ENCODE peak calls at places on chromosomes 11 and 22, in six cellular contexts. One of them, this sample, is unnamed. For H3K36me3, the result is how much of the 10 kb centered on the place peaks cover.

GRCh38 chr11:15195454-15196200 is 80.9 kb downstream of the INSC start:
- DNase-seq in H7: no peak
- DNase-seq in OCI-LY7: no peak
- DNase-seq in esophagus squamous epithelium: no peak
- DNase-seq in cardiac muscle cell: no peak
- DNase-seq in BJ: no peak
- DNase-seq in this sample: no peak

GRCh38 chr11:126332221-126332711 is 23.2 kb upstream of the ST3GAL4 start:
- DNase-seq in BJ: peak
- DNase-seq in cardiac muscle cell: no peak
- DNase-seq in H7: no peak
- DNase-seq in esophagus squamous epithelium: no peak
- DNase-seq in OCI-LY7: no peak
- DNase-seq in this sample: peak

GRCh38 chr11:23359297-23359696 is 499.0 kb upstream of the CCDC179 start:
- DNase-seq in cardiac muscle cell: no peak
- DNase-seq in BJ: peak
- DNase-seq in esophagus squamous epithelium: no peak
- DNase-seq in H7: no peak
- DNase-seq in OCI-LY7: no peak
- DNase-seq in this sample: peak

GRCh38 chr11:62732830-62733229 is 4.5 kb downstream of the TTC9C start:
- DNase-seq in cardiac muscle cell: no peak
- DNase-seq in H7: no peak
- DNase-seq in BJ: no peak
- DNase-seq in OCI-LY7: peak
- DNase-seq in esophagus squamous epithelium: no peak
- DNase-seq in this sample: no peak

GRCh38 chr11:17683378-17684161 is 35.8 kb upstream of the MYOD1 start:
- DNase-seq in cardiac muscle cell: no peak
- DNase-seq in esophagus squamous epithelium: no peak
- DNase-seq in H7: no peak
- DNase-seq in OCI-LY7: no peak
- DNase-seq in BJ: peak
- DNase-seq in this sample: no peak

GRCh38 chr11:57597461-57597892 is at the start of gene SERPING1:
- DNase-seq in cardiac muscle cell: no peak
- DNase-seq in OCI-LY7: no peak
- DNase-seq in BJ: no peak
- DNase-seq in esophagus squamous epithelium: no peak
- DNase-seq in H7: no peak
- DNase-seq in this sample: peak

GRCh38 chr11:117316197-117316961 is at the start of gene BACE1:
- DNase-seq in cardiac muscle cell: peak
- DNase-seq in esophagus squamous epithelium: no peak
- DNase-seq in H7: peak
- DNase-seq in OCI-LY7: no peak
- DNase-seq in BJ: peak
- DNase-seq in this sample: peak

GRCh38 chr11:119421941-119422504 is 949 bp downstream of the THY1 start:
- DNase-seq in H7: peak
- DNase-seq in OCI-LY7: no peak
- DNase-seq in esophagus squamous epithelium: no peak
- DNase-seq in cardiac muscle cell: peak
- DNase-seq in BJ: no peak
- DNase-seq in this sample: peak

GRCh38 chr11:31767665-31768064 is 43.5 kb downstream of the PAX6 start:
- DNase-seq in H7: no peak
- DNase-seq in esophagus squamous epithelium: no peak
- DNase-seq in OCI-LY7: no peak
- DNase-seq in cardiac muscle cell: no peak
- DNase-seq in BJ: no peak
- DNase-seq in this sample: no peak

GRCh38 chr11:7495997-7496545 is 10.8 kb downstream of the OLFML1 start:
- DNase-seq in cardiac muscle cell: no peak
- DNase-seq in H7: no peak
- DNase-seq in OCI-LY7: peak
- DNase-seq in esophagus squamous epithelium: no peak
- DNase-seq in BJ: no peak
- DNase-seq in this sample: no peak

GRCh38 chr11:17014774-17015638 is 792 bp upstream of the PLEKHA7 start:
- DNase-seq in esophagus squamous epithelium: no peak
- DNase-seq in H7: peak
- DNase-seq in OCI-LY7: no peak
- DNase-seq in cardiac muscle cell: peak
- DNase-seq in BJ: no peak
- DNase-seq in this sample: peak

GRCh38 chr11:112221263-112221835 is 4.9 kb upstream of the PTS start:
- DNase-seq in cardiac muscle cell: no peak
- DNase-seq in OCI-LY7: no peak
- DNase-seq in H7: no peak
- DNase-seq in BJ: no peak
- DNase-seq in esophagus squamous epithelium: no peak
- DNase-seq in this sample: no peak

GRCh38 chr11:103114836-103115235 is 5.6 kb downstream of the DYNC2H1 start:
- DNase-seq in H7: no peak
- DNase-seq in OCI-LY7: no peak
- DNase-seq in cardiac muscle cell: no peak
- DNase-seq in BJ: no peak
- DNase-seq in esophagus squamous epithelium: no peak
- DNase-seq in this sample: no peak

GRCh38 chr11:46710821-46711269 is 8.2 kb upstream of the F2 start:
- DNase-seq in OCI-LY7: no peak
- DNase-seq in BJ: peak
- DNase-seq in cardiac muscle cell: no peak
- DNase-seq in H7: no peak
- DNase-seq in esophagus squamous epithelium: no peak
- DNase-seq in this sample: peak

GRCh38 chr11:130327716-130328115 is 13.0 kb upstream of the ZBTB44 start:
- DNase-seq in OCI-LY7: no peak
- DNase-seq in esophagus squamous epithelium: no peak
- DNase-seq in cardiac muscle cell: no peak
- DNase-seq in H7: no peak
- DNase-seq in BJ: no peak
- DNase-seq in this sample: no peak

GRCh38 chr11:84261707-84262106 is 975.5 kb upstream of the CCDC90B start:
- DNase-seq in BJ: no peak
- DNase-seq in H7: peak
- DNase-seq in OCI-LY7: no peak
- DNase-seq in cardiac muscle cell: peak
- DNase-seq in esophagus squamous epithelium: no peak
- DNase-seq in this sample: no peak

GRCh38 chr11:105152556-105152955 is 13.0 kb upstream of the CARD18 start:
- DNase-seq in esophagus squamous epithelium: no peak
- DNase-seq in OCI-LY7: no peak
- DNase-seq in cardiac muscle cell: no peak
- DNase-seq in H7: no peak
- DNase-seq in BJ: no peak
- DNase-seq in this sample: peak

GRCh38 chr11:108115495-108116140 is 5.7 kb upstream of the ACAT1 start:
- DNase-seq in esophagus squamous epithelium: no peak
- DNase-seq in H7: peak
- DNase-seq in OCI-LY7: peak
- DNase-seq in BJ: peak
- DNase-seq in cardiac muscle cell: peak
- DNase-seq in this sample: peak

GRCh38 chr11:65880844-65881421 is 1.3 kb downstream of the CTSW start:
- DNase-seq in H7: no peak
- DNase-seq in esophagus squamous epithelium: no peak
- DNase-seq in OCI-LY7: no peak
- DNase-seq in BJ: no peak
- DNase-seq in cardiac muscle cell: no peak
- DNase-seq in this sample: peak

GRCh38 chr22:19291218-19291579 is 320 bp downstream of the CLTCL1 start:
- DNase-seq in OCI-LY7: no peak
- DNase-seq in cardiac muscle cell: peak
- DNase-seq in BJ: no peak
- DNase-seq in esophagus squamous epithelium: no peak
- DNase-seq in H7: peak
- DNase-seq in this sample: peak

GRCh38 chr22:22410677-22411076 is 97.9 kb downstream of the ZNF280B start:
- DNase-seq in BJ: no peak
- DNase-seq in OCI-LY7: no peak
- DNase-seq in H7: no peak
- DNase-seq in esophagus squamous epithelium: no peak
- DNase-seq in cardiac muscle cell: no peak
- DNase-seq in this sample: no peak

GRCh38 chr11:49208006-49208721 is at the start of gene FOLH1:
- DNase-seq in H7: peak
- DNase-seq in cardiac muscle cell: peak
- DNase-seq in esophagus squamous epithelium: no peak
- DNase-seq in BJ: no peak
- DNase-seq in OCI-LY7: no peak
- DNase-seq in this sample: peak

GRCh38 chr22:27610863-27611786 is 190.4 kb downstream of the MN1 start:
- DNase-seq in OCI-LY7: no peak
- DNase-seq in esophagus squamous epithelium: no peak
- DNase-seq in cardiac muscle cell: no peak
- DNase-seq in BJ: no peak
- DNase-seq in H7: no peak
- DNase-seq in this sample: no peak

GRCh38 chr11:134261626-134262488 is 8.5 kb downstream of the ACAD8 start:
- DNase-seq in OCI-LY7: peak
- DNase-seq in cardiac muscle cell: peak
- DNase-seq in H7: peak
- DNase-seq in BJ: no peak
- DNase-seq in esophagus squamous epithelium: no peak
- DNase-seq in this sample: peak

GRCh38 chr22:32951081-32951806 is 106.9 kb downstream of the SYN3 start:
- DNase-seq in esophagus squamous epithelium: no peak
- DNase-seq in H7: peak
- DNase-seq in OCI-LY7: no peak
- DNase-seq in BJ: no peak
- DNase-seq in cardiac muscle cell: peak
- DNase-seq in this sample: no peak

GRCh38 chr11:30741039-30741550 is 154.9 kb upstream of the MPPED2 start:
- DNase-seq in H7: no peak
- DNase-seq in BJ: peak
- DNase-seq in cardiac muscle cell: peak
- DNase-seq in OCI-LY7: no peak
- DNase-seq in esophagus squamous epithelium: no peak
- DNase-seq in this sample: no peak

GRCh38 chr11:47723041-47723440 is 7.9 kb upstream of the AGBL2 start:
- DNase-seq in esophagus squamous epithelium: no peak
- DNase-seq in cardiac muscle cell: no peak
- DNase-seq in BJ: no peak
- DNase-seq in H7: no peak
- DNase-seq in OCI-LY7: no peak
- DNase-seq in this sample: no peak

GRCh38 chr11:125750629-125751028 is 4.5 kb downstream of the PATE1 start:
- DNase-seq in cardiac muscle cell: no peak
- DNase-seq in esophagus squamous epithelium: no peak
- DNase-seq in OCI-LY7: no peak
- DNase-seq in H7: no peak
- DNase-seq in BJ: no peak
- DNase-seq in this sample: no peak

DNA sequence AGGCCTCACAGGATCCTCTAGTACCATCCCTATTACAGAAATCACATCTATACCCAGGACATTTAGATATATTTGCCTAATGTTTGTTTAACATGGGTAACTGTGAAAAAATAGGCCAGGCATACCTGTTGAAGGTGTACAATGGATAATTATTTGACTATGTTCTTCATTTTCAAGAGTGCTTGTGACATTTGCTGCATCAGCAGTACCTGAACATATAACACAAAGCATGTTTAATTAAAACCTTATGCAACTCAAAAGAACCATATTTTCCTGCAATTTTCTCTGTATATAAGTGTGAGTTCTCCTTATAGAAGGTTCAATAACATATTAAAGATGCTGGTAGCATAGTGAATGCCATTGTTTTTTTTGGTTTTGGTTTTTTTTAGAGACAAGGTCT is 8.5 kb upstream of the CCDC34 start:
- DNase-seq in H7: no peak
- DNase-seq in BJ: no peak
- DNase-seq in OCI-LY7: no peak
- DNase-seq in esophagus squamous epithelium: no peak
- DNase-seq in cardiac muscle cell: no peak
- DNase-seq in this sample: no peak
- H3K36me3 ChIP-seq in H7: under half
- H3K36me3 ChIP-seq in BJ: under half
- H3K36me3 ChIP-seq in OCI-LY7: under half
- H3K36me3 ChIP-seq in esophagus squamous epithelium: under half
- H3K36me3 ChIP-seq in cardiac muscle cell: half or more
- H3K36me3 ChIP-seq in this sample: half or more

GRCh38 chr11:69669486-69669885 is 5.7 kb downstream of the LTO1 start:
- DNase-seq in esophagus squamous epithelium: no peak
- DNase-seq in BJ: no peak
- DNase-seq in OCI-LY7: no peak
- DNase-seq in cardiac muscle cell: no peak
- DNase-seq in H7: peak
- DNase-seq in this sample: peak
- H3K36me3 ChIP-seq in esophagus squamous epithelium: under half
- H3K36me3 ChIP-seq in BJ: under half
- H3K36me3 ChIP-seq in OCI-LY7: half or more
- H3K36me3 ChIP-seq in cardiac muscle cell: under half
- H3K36me3 ChIP-seq in H7: under half
- H3K36me3 ChIP-seq in this sample: half or more

DNA sequence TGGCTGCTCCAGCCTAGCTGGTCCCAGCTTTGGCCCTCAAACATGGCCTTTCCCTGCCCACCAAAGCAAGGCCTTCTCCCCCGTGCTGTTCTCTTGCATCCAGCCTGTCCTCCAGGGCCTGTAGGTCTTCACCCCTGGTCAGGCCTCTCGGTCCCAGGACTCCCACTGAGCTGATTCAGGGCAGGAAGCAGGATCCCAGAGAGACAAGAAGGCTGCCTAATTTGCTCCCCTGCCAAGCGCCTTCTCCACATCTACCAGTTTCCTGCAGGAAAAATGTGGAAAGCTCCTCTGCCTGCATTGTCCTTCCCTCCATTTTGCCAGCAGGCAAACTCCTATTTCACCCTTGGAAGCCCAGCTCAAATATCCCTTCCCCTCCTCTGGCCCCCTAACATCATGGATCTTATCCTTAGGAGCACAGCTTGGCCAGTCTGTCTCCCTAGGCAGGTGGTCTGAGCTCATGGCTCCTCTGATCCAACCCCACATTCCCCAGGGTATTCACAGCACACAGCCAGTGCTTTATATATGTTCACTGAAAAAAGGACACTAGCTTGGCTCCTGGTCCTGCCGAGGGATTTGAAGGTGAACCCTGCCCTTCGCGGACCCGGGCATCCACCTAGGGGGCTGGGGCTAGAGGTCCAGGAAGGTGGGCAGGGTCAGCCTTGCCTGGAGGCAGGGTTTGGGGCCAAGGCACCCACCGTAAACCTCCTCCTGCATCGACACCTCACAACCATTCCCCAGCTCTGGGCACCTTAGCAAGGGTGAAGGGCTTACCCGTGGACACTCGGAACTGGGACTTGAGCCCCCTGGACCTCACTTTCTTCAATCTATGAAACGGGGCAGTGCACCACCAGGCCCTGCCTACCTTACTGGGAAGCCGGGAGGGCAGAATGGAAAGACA is 968 bp downstream of the RHBDD3 start:
- DNase-seq in OCI-LY7: peak
- DNase-seq in BJ: no peak
- DNase-seq in cardiac muscle cell: peak
- DNase-seq in esophagus squamous epithelium: no peak
- DNase-seq in H7: peak
- DNase-seq in this sample: peak
- H3K36me3 ChIP-seq in OCI-LY7: half or more
- H3K36me3 ChIP-seq in BJ: under half
- H3K36me3 ChIP-seq in cardiac muscle cell: under half
- H3K36me3 ChIP-seq in esophagus squamous epithelium: under half
- H3K36me3 ChIP-seq in H7: under half
- H3K36me3 ChIP-seq in this sample: under half

GRCh38 chr11:43894546-43894945 is 13.9 kb downstream of the ALKBH3 start:
- DNase-seq in H7: no peak
- DNase-seq in cardiac muscle cell: no peak
- DNase-seq in esophagus squamous epithelium: no peak
- DNase-seq in BJ: no peak
- DNase-seq in OCI-LY7: no peak
- DNase-seq in this sample: no peak
- H3K36me3 ChIP-seq in H7: under half
- H3K36me3 ChIP-seq in cardiac muscle cell: under half
- H3K36me3 ChIP-seq in esophagus squamous epithelium: under half
- H3K36me3 ChIP-seq in BJ: under half
- H3K36me3 ChIP-seq in OCI-LY7: under half
- H3K36me3 ChIP-seq in this sample: half or more

This sample was measured in osteoblast.